ENCODE peak calls at places on chromosome 5, in five cellular contexts. D is lung, P is thyroid gland, M is spleen, A is mammary epithelial cell. Q is an unnamed sample.

GRCh38 chr5:19538607-19539006 is 449.4 kb downstream of the CDH18 start:
- DNase-seq in D (no peak), P (no peak), M (no peak), A (no peak), Q (no peak)

GRCh38 chr5:61228691-61229280 is 66.5 kb upstream of the SMIM15 start:
- DNase-seq in D (no peak), P (peak; percentile 89), M (no peak), A (peak; percentile 71), Q (peak; percentile 74)

GRCh38 chr5:88688981-88689661 is 193.9 kb downstream of the MEF2C start:
- DNase-seq in D (no peak), P (no peak), M (no peak), A (no peak), Q (no peak)

GRCh38 chr5:112338681-112339337 is 80.3 kb downstream of the EPB41L4A start:
- DNase-seq in D (no peak), P (no peak), M (no peak), A (peak; percentile 73), Q (peak; percentile 89)

GRCh38 chr5:150137168-150137957 is 18.3 kb downstream of the PDGFRB start:
- DNase-seq in D (no peak), P (no peak), M (no peak), A (no peak), Q (no peak)

GRCh38 chr5:132475531-132475930 is 15.0 kb downstream of the IRF1 start:
- DNase-seq in D (no peak), P (peak; percentile 2), M (peak; percentile 68), A (no peak), Q (no peak)

GRCh38 chr5:147446528-147446927 is 63.3 kb downstream of the DPYSL3 start:
- DNase-seq in D (no peak), P (no peak), M (no peak), A (no peak), Q (no peak)

GRCh38 chr5:78624011-78624541 is 24.5 kb downstream of the LHFPL2 start:
- DNase-seq in D (no peak), P (no peak), M (no peak), A (no peak), Q (no peak)

GRCh38 chr5:78335976-78336375 is 24.4 kb upstream of the SCAMP1 start:
- DNase-seq in D (no peak), P (no peak), M (no peak), A (no peak), Q (no peak)

GRCh38 chr5:140639093-140639821 is at the start of gene TMCO6:
- DNase-seq in D (peak; percentile 97), P (peak; percentile 98), M (peak; percentile 100), A (peak; percentile 92), Q (peak; percentile 99)

GRCh38 chr5:102801375-102801774 is 46.3 kb downstream of the PAM start:
- DNase-seq in D (no peak), P (no peak), M (no peak), A (no peak), Q (no peak)

GRCh38 chr5:138942861-138943260 is 67.7 kb upstream of the LRRTM2 start:
- DNase-seq in D (no peak), P (peak; percentile 2), M (no peak), A (no peak), Q (no peak)

GRCh38 chr5:96816430-96816939 is 8.7 kb upstream of the ERAP1 start:
- DNase-seq in D (no peak), P (no peak), M (no peak), A (no peak), Q (no peak)

GRCh38 chr5:36240779-36241635 is 718 bp downstream of the NADK2 start:
- DNase-seq in D (peak; percentile 53), P (peak; percentile 77), M (peak; percentile 90), A (peak; percentile 58), Q (peak; percentile 63)

GRCh38 chr5:121698690-121699089 is 153.0 kb upstream of the FTMT start:
- DNase-seq in D (no peak), P (no peak), M (no peak), A (no peak), Q (no peak)

GRCh38 chr5:135715267-135716050 is 119.0 kb upstream of the SLC25A48 start:
- DNase-seq in D (no peak), P (no peak), M (no peak), A (peak; percentile 47), Q (no peak)

GRCh38 chr5:87400305-87400899 is 12.3 kb downstream of the CCNH start:
- DNase-seq in D (no peak), P (no peak), M (no peak), A (peak; percentile 27), Q (peak; percentile 46)

GRCh38 chr5:18745988-18746615 is 1111.8 kb downstream of the TAF11L14 start:
- DNase-seq in D (no peak), P (no peak), M (peak; percentile 72), A (peak; percentile 8), Q (no peak)

GRCh38 chr5:157080291-157080690 is 21.4 kb upstream of the HAVCR1 start:
- DNase-seq in D (no peak), P (no peak), M (no peak), A (no peak), Q (no peak)

GRCh38 chr5:39599721-39600431 is 175.1 kb upstream of the DAB2 start:
- DNase-seq in D (no peak), P (no peak), M (no peak), A (peak; percentile 42), Q (peak; percentile 67)

GRCh38 chr5:144203750-144204596 is 33.3 kb downstream of the KCTD16 start:
- DNase-seq in D (no peak), P (peak; percentile 39), M (no peak), A (peak; percentile 46), Q (peak; percentile 83)

GRCh38 chr5:37043693-37044092 is 167.1 kb downstream of the NIPBL start:
- DNase-seq in D (no peak), P (no peak), M (no peak), A (no peak), Q (peak; percentile 2)

GRCh38 chr5:41908374-41909079 is 4.4 kb downstream of the RIMOC1 start:
- DNase-seq in D (no peak), P (no peak), M (no peak), A (peak; percentile 57), Q (peak; percentile 1)

GRCh38 chr5:41903382-41903891 is 707 bp upstream of the RIMOC1 start:
- DNase-seq in D (no peak), P (no peak), M (no peak), A (no peak), Q (no peak)

DNA sequence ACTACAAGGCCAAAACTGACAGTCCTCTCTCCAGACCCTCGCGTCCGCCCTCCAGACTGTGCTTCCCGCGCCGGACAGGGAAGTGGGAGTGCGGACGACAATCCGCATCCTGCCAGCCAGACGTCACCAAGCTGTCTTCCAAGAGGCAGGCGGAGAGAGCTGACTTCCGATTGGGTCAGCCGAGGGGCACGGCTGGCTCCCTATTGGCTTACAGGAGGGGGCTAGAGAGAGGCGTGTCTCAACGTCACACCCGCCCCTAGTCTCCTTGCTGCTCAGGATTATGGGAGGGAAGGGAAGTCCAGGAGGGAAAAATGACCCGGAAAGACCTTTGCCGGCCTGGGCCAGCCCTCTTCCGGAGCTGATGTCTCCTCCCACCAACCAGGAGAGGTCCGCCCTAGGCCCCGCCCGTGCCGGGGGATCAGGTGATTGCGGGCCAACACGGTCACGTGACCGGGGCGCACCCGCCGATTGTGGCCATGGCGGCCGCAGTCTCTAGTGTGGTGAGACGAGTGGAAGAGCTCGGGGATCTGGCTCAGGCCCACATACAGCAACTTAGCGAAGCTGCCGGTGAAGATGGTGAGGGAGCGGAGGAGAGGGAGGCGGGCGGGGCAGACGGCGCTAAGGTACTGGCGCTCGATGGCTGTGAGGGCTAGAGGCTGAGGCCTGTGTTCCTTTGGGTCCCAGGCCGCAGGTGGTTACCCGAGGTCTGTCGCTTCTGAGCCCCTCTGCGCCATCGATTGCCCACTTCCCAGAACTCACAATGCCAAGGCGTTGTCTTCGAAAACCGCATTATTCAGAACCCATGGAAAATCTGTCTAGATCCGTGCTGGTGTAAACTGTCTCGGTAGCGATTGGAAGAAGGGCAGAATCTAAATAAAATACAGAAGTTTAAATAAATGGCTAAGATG is at the start of gene RIMOC1:
- DNase-seq in D (peak; percentile 99), P (peak; percentile 99), M (peak; percentile 99), A (peak; percentile 99), Q (peak; percentile 99)
- TF ChIP-seq CTCF in D (no peak), P (no peak), M (no peak), A (no peak), Q (no peak)

DNA sequence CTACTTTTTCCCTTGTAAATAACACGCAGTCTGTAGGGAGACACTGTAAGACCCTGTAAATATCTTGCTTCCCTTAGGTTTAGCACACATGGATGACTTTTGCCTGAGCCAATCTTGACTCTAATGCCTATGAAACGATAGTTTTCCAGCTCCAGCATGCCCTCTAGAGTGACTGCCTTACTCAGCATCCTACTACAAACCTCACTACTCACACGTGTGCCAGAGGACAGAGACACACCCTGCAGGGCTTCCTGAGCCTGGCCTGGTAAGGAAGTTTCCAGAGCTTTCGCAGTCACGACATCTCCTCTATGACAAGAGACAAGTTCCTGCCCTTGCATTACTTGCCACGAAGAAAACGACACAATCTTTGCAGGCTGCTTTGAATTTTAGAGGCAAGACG is 138.1 kb downstream of the ATPSCKMT start:
- DNase-seq in D (no peak), P (peak; percentile 11), M (no peak), A (peak; percentile 33), Q (peak; percentile 78)
- TF ChIP-seq CTCF in D (no peak), P (peak; percentile 4), M (no peak), A (peak; percentile 62), Q (peak; percentile 56)

DNA sequence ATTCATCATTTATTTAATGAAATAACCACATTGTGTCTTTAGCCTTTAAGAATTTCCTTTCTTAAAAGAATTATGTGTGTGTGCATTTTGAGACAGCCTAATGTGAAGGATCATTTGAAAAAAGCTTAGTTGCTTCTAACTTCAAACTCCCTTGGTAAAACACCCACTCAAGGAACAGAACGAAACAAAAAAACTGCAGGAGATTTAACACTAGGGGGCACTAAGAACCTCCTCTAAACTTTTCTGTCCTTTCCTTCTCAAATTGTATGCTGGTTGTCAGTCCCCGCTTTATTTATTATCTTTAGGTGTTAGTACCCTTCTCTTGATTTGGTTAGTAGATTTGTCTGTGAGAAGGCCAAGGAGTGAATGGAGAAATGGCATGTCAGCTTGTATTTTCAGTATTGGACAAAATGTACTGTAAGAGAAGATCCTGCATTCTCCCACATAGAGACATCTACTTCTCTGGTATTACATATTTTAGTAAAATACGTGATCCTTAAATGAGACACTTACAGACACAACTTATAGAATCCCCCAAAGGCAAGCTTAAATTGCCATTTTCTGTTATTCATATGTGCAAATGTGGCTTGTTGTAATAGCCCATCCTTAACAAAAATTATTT is 229.7 kb downstream of the MRPS30 start:
- DNase-seq in D (no peak), P (no peak), M (no peak), A (no peak), Q (peak; percentile 61)
- TF ChIP-seq CTCF in D (no peak), P (peak; percentile 35), M (no peak), A (peak; percentile 62), Q (peak; percentile 68)

DNA sequence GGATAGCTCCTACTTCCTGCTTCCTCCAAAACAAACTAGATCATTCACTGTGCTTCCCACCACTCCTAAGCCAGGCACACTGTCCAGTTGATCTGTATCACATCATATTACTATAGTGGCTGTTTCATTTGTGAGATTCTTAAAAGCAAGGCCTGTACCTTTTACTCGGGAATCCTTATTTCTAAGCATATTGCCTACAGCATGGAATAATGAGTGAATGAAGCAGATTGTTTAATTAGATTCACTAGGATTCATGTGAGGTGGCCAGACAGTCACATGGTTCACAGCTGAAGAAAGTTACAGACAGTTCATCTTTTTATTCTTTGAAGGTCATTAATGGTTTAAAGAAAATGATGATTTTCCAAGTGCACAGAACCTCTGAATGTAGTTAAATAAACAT is 24.2 kb upstream of the SEMA6A start:
- DNase-seq in D (no peak), P (no peak), M (no peak), A (no peak), Q (no peak)
- TF ChIP-seq CTCF in D (no peak), P (no peak), M (no peak), A (no peak), Q (no peak)

Q was measured in MCF 10A.